ENCODE peak calls at places on chromosomes 16 and 17, in seven cellular contexts. H is esophagus muscularis mucosa, N is testis, K is HL-60, F is RWPE2, P is right atrium auricular region, L is uterus. Z is an unnamed sample. For H3K27me3, the result is how much of the 10 kb centered on the place peaks cover.

GRCh38 chr17:41792835-41793748 is 6.6 kb upstream of the JUP start:
- DNase-seq in H (no peak), N (peak), K (no peak), F (peak), P (peak), L (peak), Z (peak)

GRCh38 chr17:859461-860195 is 77.5 kb downstream of the MRM3 start:
- DNase-seq in H (no peak), N (peak), K (no peak), F (no peak), P (no peak), L (peak), Z (no peak)

GRCh38 chr16:75017670-75018525 is 19.1 kb downstream of the ZNRF1 start:
- DNase-seq in H (no peak), N (no peak), K (no peak), F (no peak), P (no peak), L (no peak), Z (no peak)

GRCh38 chr17:60224064-60224463 is 74.3 kb downstream of the CA4 start:
- DNase-seq in H (no peak), N (no peak), K (no peak), F (no peak), P (no peak), L (no peak), Z (no peak)

GRCh38 chr17:62085511-62086408 is 20.7 kb upstream of the MED13 start:
- DNase-seq in H (no peak), N (no peak), K (no peak), F (no peak), P (no peak), L (no peak), Z (no peak)

GRCh38 chr16:74627506-74628220 is 20.7 kb upstream of the GLG1 start:
- DNase-seq in H (no peak), N (no peak), K (no peak), F (no peak), P (no peak), L (peak), Z (no peak)

GRCh38 chr17:59844884-59845594 is 47.7 kb downstream of the TUBD1 start:
- DNase-seq in H (no peak), N (no peak), K (no peak), F (no peak), P (no peak), L (no peak), Z (no peak)

GRCh38 chr16:22373662-22374310 is 633 bp downstream of the CDR2 start:
- DNase-seq in H (no peak), N (peak), K (peak), F (no peak), P (peak), L (peak), Z (peak)

GRCh38 chr17:73625006-73625405 is 19.2 kb downstream of the SDK2 start:
- DNase-seq in H (no peak), N (no peak), K (no peak), F (no peak), P (no peak), L (no peak), Z (no peak)

GRCh38 chr16:9270424-9270823 is 179.0 kb downstream of the HAPSTR1 start:
- DNase-seq in H (no peak), N (no peak), K (no peak), F (no peak), P (no peak), L (no peak), Z (no peak)

GRCh38 chr16:88451586-88452484 is 1.2 kb upstream of the ZFPM1 start:
- DNase-seq in H (no peak), N (no peak), K (no peak), F (no peak), P (no peak), L (no peak), Z (no peak)

GRCh38 chr16:29975811-29976511 is 2.3 kb downstream of the TAOK2 start:
- DNase-seq in H (no peak), N (no peak), K (no peak), F (no peak), P (no peak), L (no peak), Z (no peak)

GRCh38 chr16:12917246-12917645 is 15.8 kb downstream of the SHISA9 start:
- DNase-seq in H (no peak), N (no peak), K (no peak), F (no peak), P (no peak), L (no peak), Z (no peak)

GRCh38 chr17:66275651-66276050 is 26.8 kb upstream of the PRKCA start:
- DNase-seq in H (no peak), N (no peak), K (no peak), F (peak), P (no peak), L (no peak), Z (no peak)

GRCh38 chr16:53680756-53681155 is 22.9 kb downstream of the RPGRIP1L start:
- DNase-seq in H (no peak), N (no peak), K (no peak), F (no peak), P (no peak), L (no peak), Z (no peak)

GRCh38 chr17:43579570-43580140 is 33.5 kb upstream of the ETV4 start:
- DNase-seq in H (no peak), N (no peak), K (no peak), F (no peak), P (no peak), L (no peak), Z (no peak)

GRCh38 chr17:78709688-78710290 is 72.3 kb downstream of the CYTH1 start:
- DNase-seq in H (no peak), N (no peak), K (no peak), F (no peak), P (no peak), L (no peak), Z (no peak)

GRCh38 chr16:72125635-72126428 is 32.2 kb downstream of the DHX38 start:
- DNase-seq in H (no peak), N (no peak), K (peak), F (no peak), P (peak), L (no peak), Z (no peak)

GRCh38 chr17:31385428-31386285 is 5.8 kb upstream of the RAB11FIP4 start:
- DNase-seq in H (no peak), N (no peak), K (no peak), F (no peak), P (peak), L (no peak), Z (no peak)

GRCh38 chr17:7711356-7711755 is 6.2 kb upstream of the DNAH2 start:
- DNase-seq in H (no peak), N (no peak), K (no peak), F (no peak), P (no peak), L (no peak), Z (no peak)

GRCh38 chr16:7057458-7057857 is 275.2 kb upstream of the RBFOX1 start:
- DNase-seq in H (no peak), N (no peak), K (no peak), F (no peak), P (no peak), L (no peak), Z (no peak)

GRCh38 chr16:87691686-87692079 is 74.1 kb downstream of the KLHDC4 start:
- DNase-seq in H (no peak), N (no peak), K (no peak), F (no peak), P (no peak), L (no peak), Z (no peak)

GRCh38 chr17:82825540-82826124 is 14.2 kb downstream of the ZNF750 start:
- DNase-seq in H (no peak), N (no peak), K (no peak), F (peak), P (no peak), L (no peak), Z (no peak)

GRCh38 chr16:23504453-23505179 is 5.7 kb downstream of the GGA2 start:
- DNase-seq in H (peak), N (no peak), K (peak), F (peak), P (peak), L (peak), Z (no peak)

GRCh38 chr17:78923660-78924453 is 1.3 kb downstream of the TIMP2 start:
- DNase-seq in H (no peak), N (peak), K (peak), F (peak), P (no peak), L (peak), Z (no peak)

GRCh38 chr16:74226361-74226979 is 70.1 kb upstream of the PSMD7 start:
- DNase-seq in H (peak), N (no peak), K (no peak), F (no peak), P (no peak), L (no peak), Z (no peak)

GRCh38 chr17:56756536-56756935 is 77.2 kb downstream of the C17orf67 start:
- DNase-seq in H (no peak), N (no peak), K (no peak), F (no peak), P (no peak), L (no peak), Z (no peak)

GRCh38 chr17:61452301-61453290 is at the start of gene TBX4:
- DNase-seq in H (no peak), N (no peak), K (no peak), F (no peak), P (peak), L (no peak), Z (no peak)

GRCh38 chr16:726438-727290 is at the start of the genes CCDC78 and HAGHL:
- DNase-seq in H (no peak), N (peak), K (peak), F (no peak), P (no peak), L (no peak), Z (peak)

GRCh38 chr17:19311016-19311415 is 51.5 kb downstream of the B9D1 start:
- DNase-seq in H (no peak), N (no peak), K (no peak), F (no peak), P (no peak), L (no peak), Z (no peak)
- H3K27me3 ChIP-seq in H (under half), N (under half), K (under half), F (under half), P (under half), L (under half), Z (under half)

DNA sequence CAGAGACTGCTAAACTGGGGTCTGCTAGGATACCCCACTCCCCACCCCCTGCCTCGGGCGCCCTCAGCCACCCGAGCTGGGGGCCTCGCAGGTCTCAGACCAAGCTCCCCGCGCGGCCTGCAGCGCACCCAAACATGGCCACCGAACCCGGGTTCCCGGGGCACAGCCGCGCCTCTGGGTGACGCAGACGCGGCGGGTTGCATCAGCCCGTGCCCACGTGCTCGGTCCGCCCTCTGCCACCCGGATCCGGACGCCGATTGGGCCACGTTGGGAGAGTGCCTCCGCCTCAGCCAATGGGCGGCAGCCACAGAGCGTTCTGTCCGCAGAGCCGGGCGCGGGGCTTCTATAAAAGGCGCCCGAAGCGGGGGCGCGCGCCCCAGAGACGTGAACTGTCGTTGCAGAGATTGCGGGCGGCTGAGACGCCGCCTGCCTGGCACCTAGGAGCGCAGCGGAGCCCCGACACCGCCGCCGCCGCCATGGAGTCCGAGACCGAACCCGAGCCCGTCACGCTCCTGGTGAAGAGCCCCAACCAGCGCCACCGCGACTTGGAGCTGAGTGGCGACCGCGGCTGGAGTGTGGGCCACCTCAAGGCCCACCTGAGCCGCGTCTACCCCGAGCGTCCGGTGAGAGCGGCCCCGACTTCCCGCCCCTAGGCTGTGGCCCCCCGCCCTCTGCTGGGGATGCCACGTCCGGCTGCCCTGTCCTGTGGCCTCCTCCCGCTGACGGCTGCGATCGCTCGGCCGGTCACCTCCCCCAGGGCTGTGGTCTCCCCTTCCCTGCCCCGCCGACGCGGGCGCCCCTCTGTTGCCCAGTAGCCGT is at the start of gene HERPUD1:
- DNase-seq in H (peak), N (peak), K (peak), F (peak), P (peak), L (peak), Z (peak)
- TF ChIP-seq CTCF in H (no peak), N (peak), K (no peak), F (peak), P (no peak), L (no peak), Z (no peak)

GRCh38 chr16:85171809-85172464 is 59.7 kb upstream of the CIBAR2 start:
- DNase-seq in H (no peak), N (no peak), K (no peak), F (no peak), P (no peak), L (no peak), Z (no peak)
- H3K27me3 ChIP-seq in H (under half), N (under half), K (half or more), F (under half), P (under half), L (under half), Z (under half)

DNA sequence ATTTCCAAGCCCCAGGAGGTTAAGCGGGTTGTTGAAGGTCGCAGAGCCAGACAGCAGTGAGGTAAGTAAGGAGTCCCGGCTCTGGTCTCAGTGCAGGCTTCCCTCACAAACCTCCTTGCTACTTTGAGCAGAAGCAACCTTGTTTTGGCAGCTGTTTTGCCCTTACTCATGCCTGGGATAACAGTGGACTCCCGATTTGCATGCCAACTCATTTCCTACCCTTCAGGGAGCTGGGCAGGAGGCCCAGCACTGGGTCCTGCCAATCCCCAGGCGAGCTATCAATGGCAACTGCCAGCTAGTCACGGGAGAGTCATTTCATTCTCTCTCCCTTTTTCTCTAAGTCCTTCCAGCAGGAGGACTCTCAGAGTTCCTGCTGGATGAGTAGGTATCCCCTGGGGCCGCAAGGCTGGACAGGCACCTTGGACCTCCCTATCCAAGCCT is 72.0 kb upstream of the KSR1 start:
- DNase-seq in H (no peak), N (peak), K (no peak), F (peak), P (no peak), L (peak), Z (no peak)
- TF ChIP-seq CTCF in H (no peak), N (no peak), K (no peak), F (no peak), P (no peak), L (no peak), Z (no peak)

Z was measured in BE2C.